ENCODE peak calls at places on chromosomes 16 and 17, in six cellular contexts. E is amniotic stem cell, X is NCI-H1048, N is DMS 273 treated with DMSO at 0.1 percent for 48 hours, B is transverse colon, F is NCI-H1694. M is an unnamed sample.

GRCh38 chr16:49788936-49789335 is 67.0 kb downstream of the ZNF423 start:
- DNase-seq in E (no peak), X (no peak), N (no peak), B (no peak), F (no peak), M (no peak)

GRCh38 chr17:79948918-79949645 is 86.6 kb downstream of the TBC1D16 start:
- DNase-seq in E (no peak), X (no peak), N (no peak), B (no peak), F (peak; percentile 46), M (no peak)

GRCh38 chr16:88582912-88583575 is 12.8 kb downstream of the ZC3H18 start:
- DNase-seq in E (no peak), X (no peak), N (no peak), B (no peak), F (no peak), M (no peak)

GRCh38 chr17:55845385-55845784 is 94.5 kb downstream of the PCTP start:
- DNase-seq in E (peak; percentile 14), X (no peak), N (no peak), B (peak; percentile 33), F (no peak), M (no peak)

GRCh38 chr17:31561469-31562412 is 170.3 kb downstream of the RAB11FIP4 start:
- DNase-seq in E (peak; percentile 44), X (no peak), N (no peak), B (no peak), F (no peak), M (no peak)

GRCh38 chr17:804541-805435 is 22.6 kb downstream of the MRM3 start:
- DNase-seq in E (no peak), X (no peak), N (no peak), B (no peak), F (no peak), M (no peak)

GRCh38 chr16:4062212-4062802 is 53.9 kb downstream of the ADCY9 start:
- DNase-seq in E (no peak), X (no peak), N (no peak), B (no peak), F (no peak), M (no peak)

GRCh38 chr17:66661857-66662256 is 173.1 kb upstream of the CACNG5 start:
- DNase-seq in E (no peak), X (no peak), N (no peak), B (no peak), F (no peak), M (no peak)

GRCh38 chr16:70407811-70408274 is 31.1 kb downstream of the ST3GAL2 start:
- DNase-seq in E (no peak), X (no peak), N (no peak), B (no peak), F (no peak), M (no peak)

GRCh38 chr16:85881436-85881835 is 17.5 kb upstream of the IRF8 start:
- DNase-seq in E (no peak), X (no peak), N (no peak), B (no peak), F (no peak), M (no peak)

GRCh38 chr17:80793851-80794267 is 197.8 kb upstream of the CHMP6 start:
- DNase-seq in E (no peak), X (no peak), N (no peak), B (no peak), F (no peak), M (no peak)

GRCh38 chr16:14181371-14182050 is 110.4 kb downstream of the MRTFB start:
- DNase-seq in E (no peak), X (no peak), N (no peak), B (no peak), F (no peak), M (no peak)

GRCh38 chr16:67198238-67198734 is 645 bp upstream of the ELMO3 start:
- DNase-seq in E (no peak), X (no peak), N (peak; percentile 49), B (peak; percentile 78), F (peak; percentile 34), M (no peak)

GRCh38 chr16:73420244-73421040 is 372.5 kb upstream of the ZFHX3 start:
- DNase-seq in E (no peak), X (no peak), N (no peak), B (no peak), F (no peak), M (no peak)

GRCh38 chr17:352421-353212 is at the start of gene RPH3AL:
- DNase-seq in E (no peak), X (no peak), N (no peak), B (peak; percentile 80), F (peak; percentile 63), M (peak; percentile 68)

GRCh38 chr16:58426960-58427359 is 34.7 kb downstream of the GINS3 start:
- DNase-seq in E (no peak), X (no peak), N (no peak), B (no peak), F (no peak), M (no peak)

GRCh38 chr17:45355087-45355486 is 38.3 kb upstream of the MAP3K14 start:
- DNase-seq in E (no peak), X (no peak), N (no peak), B (no peak), F (no peak), M (no peak)

GRCh38 chr16:15973997-15974396 is 24.6 kb downstream of the ABCC1 start:
- DNase-seq in E (no peak), X (no peak), N (no peak), B (no peak), F (no peak), M (no peak)

GRCh38 chr16:66263973-66264310 is 102.5 kb upstream of the CDH5 start:
- DNase-seq in E (no peak), X (no peak), N (no peak), B (no peak), F (no peak), M (no peak)

GRCh38 chr16:84144301-84144858 is 597 bp downstream of the HSDL1 start:
- DNase-seq in E (no peak), X (no peak), N (no peak), B (peak; percentile 33), F (no peak), M (no peak)

GRCh38 chr16:27428035-27428785 is 26.2 kb downstream of the IL21R start:
- DNase-seq in E (no peak), X (no peak), N (no peak), B (no peak), F (no peak), M (no peak)

GRCh38 chr16:71882505-71883192 is 1.3 kb downstream of the ZNF821 start:
- DNase-seq in E (peak; percentile 63), X (no peak), N (peak; percentile 53), B (peak; percentile 82), F (peak; percentile 67), M (no peak)

GRCh38 chr17:27396941-27397340 is 59.3 kb upstream of the KSR1 start:
- DNase-seq in E (peak; percentile 22), X (no peak), N (no peak), B (no peak), F (no peak), M (no peak)

GRCh38 chr16:23146877-23147601 is 2.2 kb downstream of the USP31 start:
- DNase-seq in E (no peak), X (no peak), N (no peak), B (no peak), F (no peak), M (no peak)